ENCODE peak calls at places on chromosomes 13 and 19, in nine cellular contexts. One of them, this sample, is unnamed.

GRCh38 chr13:113647351-113648217 is 10.4 kb downstream of the ATP4B start:
- DNase-seq in Karpas-422: no peak
- DNase-seq in naive thymus-derived CD4-positive, alpha-beta T cell: no peak
- DNase-seq in hepatocyte: peak; percentile 51
- DNase-seq in mucosa of descending colon: peak; percentile 97
- DNase-seq in breast epithelium: peak; percentile 96
- DNase-seq in iPS DF 6.9: no peak
- DNase-seq in MM.1S: no peak
- DNase-seq in CD4-positive, alpha-beta memory T cell: no peak
- DNase-seq in this sample: no peak

GRCh38 chr19:4455742-4456565 is 1.6 kb downstream of the UBXN6 start:
- DNase-seq in Karpas-422: peak; percentile 43
- DNase-seq in naive thymus-derived CD4-positive, alpha-beta T cell: no peak
- DNase-seq in hepatocyte: peak; percentile 79
- DNase-seq in mucosa of descending colon: no peak
- DNase-seq in breast epithelium: no peak
- DNase-seq in iPS DF 6.9: no peak
- DNase-seq in MM.1S: no peak
- DNase-seq in CD4-positive, alpha-beta memory T cell: no peak
- DNase-seq in this sample: no peak

GRCh38 chr13:42107006-42107405 is 58.6 kb downstream of the DGKH start:
- DNase-seq in Karpas-422: no peak
- DNase-seq in naive thymus-derived CD4-positive, alpha-beta T cell: no peak
- DNase-seq in hepatocyte: no peak
- DNase-seq in mucosa of descending colon: no peak
- DNase-seq in breast epithelium: no peak
- DNase-seq in iPS DF 6.9: no peak
- DNase-seq in MM.1S: no peak
- DNase-seq in CD4-positive, alpha-beta memory T cell: no peak
- DNase-seq in this sample: no peak

GRCh38 chr13:48896312-48896711 is 79.4 kb upstream of the FNDC3A start:
- DNase-seq in Karpas-422: peak; percentile 47
- DNase-seq in naive thymus-derived CD4-positive, alpha-beta T cell: no peak
- DNase-seq in hepatocyte: no peak
- DNase-seq in mucosa of descending colon: no peak
- DNase-seq in breast epithelium: no peak
- DNase-seq in iPS DF 6.9: no peak
- DNase-seq in MM.1S: no peak
- DNase-seq in CD4-positive, alpha-beta memory T cell: no peak
- DNase-seq in this sample: no peak

GRCh38 chr13:41634407-41634806 is 177.1 kb downstream of the RGCC start:
- DNase-seq in Karpas-422: no peak
- DNase-seq in naive thymus-derived CD4-positive, alpha-beta T cell: no peak
- DNase-seq in hepatocyte: no peak
- DNase-seq in mucosa of descending colon: no peak
- DNase-seq in breast epithelium: no peak
- DNase-seq in iPS DF 6.9: no peak
- DNase-seq in MM.1S: no peak
- DNase-seq in CD4-positive, alpha-beta memory T cell: no peak
- DNase-seq in this sample: no peak

GRCh38 chr13:101217086-101217485 is 199.2 kb downstream of the NALCN start:
- DNase-seq in Karpas-422: no peak
- DNase-seq in naive thymus-derived CD4-positive, alpha-beta T cell: no peak
- DNase-seq in hepatocyte: no peak
- DNase-seq in mucosa of descending colon: no peak
- DNase-seq in breast epithelium: no peak
- DNase-seq in iPS DF 6.9: no peak
- DNase-seq in MM.1S: no peak
- DNase-seq in CD4-positive, alpha-beta memory T cell: no peak
- DNase-seq in this sample: no peak

GRCh38 chr19:48085904-48086864 is 24.4 kb downstream of the PLA2G4C start:
- DNase-seq in Karpas-422: peak; percentile 64
- DNase-seq in naive thymus-derived CD4-positive, alpha-beta T cell: no peak
- DNase-seq in hepatocyte: no peak
- DNase-seq in mucosa of descending colon: no peak
- DNase-seq in breast epithelium: peak; percentile 27
- DNase-seq in iPS DF 6.9: no peak
- DNase-seq in MM.1S: no peak
- DNase-seq in CD4-positive, alpha-beta memory T cell: no peak
- DNase-seq in this sample: no peak

GRCh38 chr19:49987159-49987698 is 26.3 kb upstream of the SIGLEC11 start:
- DNase-seq in Karpas-422: peak; percentile 100
- DNase-seq in naive thymus-derived CD4-positive, alpha-beta T cell: peak; percentile 80
- DNase-seq in hepatocyte: peak; percentile 95
- DNase-seq in mucosa of descending colon: peak; percentile 97
- DNase-seq in breast epithelium: peak; percentile 85
- DNase-seq in iPS DF 6.9: peak; percentile 94
- DNase-seq in MM.1S: peak; percentile 91
- DNase-seq in CD4-positive, alpha-beta memory T cell: peak; percentile 84
- DNase-seq in this sample: peak; percentile 65

GRCh38 chr19:56958428-56958827 is 117.9 kb upstream of the PEG3 start:
- DNase-seq in Karpas-422: no peak
- DNase-seq in naive thymus-derived CD4-positive, alpha-beta T cell: no peak
- DNase-seq in hepatocyte: no peak
- DNase-seq in mucosa of descending colon: no peak
- DNase-seq in breast epithelium: no peak
- DNase-seq in iPS DF 6.9: no peak
- DNase-seq in MM.1S: no peak
- DNase-seq in CD4-positive, alpha-beta memory T cell: no peak
- DNase-seq in this sample: no peak

GRCh38 chr13:39481493-39481892 is 121.5 kb downstream of the LHFPL6 start:
- DNase-seq in Karpas-422: no peak
- DNase-seq in naive thymus-derived CD4-positive, alpha-beta T cell: no peak
- DNase-seq in hepatocyte: no peak
- DNase-seq in mucosa of descending colon: no peak
- DNase-seq in breast epithelium: no peak
- DNase-seq in iPS DF 6.9: no peak
- DNase-seq in MM.1S: no peak
- DNase-seq in CD4-positive, alpha-beta memory T cell: no peak
- DNase-seq in this sample: no peak

GRCh38 chr13:99614465-99614885 is 113.2 kb downstream of the TM9SF2 start:
- DNase-seq in Karpas-422: peak; percentile 77
- DNase-seq in naive thymus-derived CD4-positive, alpha-beta T cell: peak; percentile 40
- DNase-seq in hepatocyte: peak; percentile 42
- DNase-seq in mucosa of descending colon: peak; percentile 22
- DNase-seq in breast epithelium: no peak
- DNase-seq in iPS DF 6.9: no peak
- DNase-seq in MM.1S: peak; percentile 36
- DNase-seq in CD4-positive, alpha-beta memory T cell: peak; percentile 13
- DNase-seq in this sample: no peak

GRCh38 chr13:39602614-39603366 is at the start of gene LHFPL6:
- DNase-seq in Karpas-422: peak; percentile 58
- DNase-seq in naive thymus-derived CD4-positive, alpha-beta T cell: peak; percentile 27
- DNase-seq in hepatocyte: peak; percentile 87
- DNase-seq in mucosa of descending colon: peak; percentile 72
- DNase-seq in breast epithelium: peak; percentile 77
- DNase-seq in iPS DF 6.9: no peak
- DNase-seq in MM.1S: peak; percentile 27
- DNase-seq in CD4-positive, alpha-beta memory T cell: peak; percentile 45
- DNase-seq in this sample: peak; percentile 5

GRCh38 chr13:27395007-27395510 is 29.4 kb upstream of the GTF3A start:
- DNase-seq in Karpas-422: no peak
- DNase-seq in naive thymus-derived CD4-positive, alpha-beta T cell: no peak
- DNase-seq in hepatocyte: no peak
- DNase-seq in mucosa of descending colon: no peak
- DNase-seq in breast epithelium: no peak
- DNase-seq in iPS DF 6.9: no peak
- DNase-seq in MM.1S: no peak
- DNase-seq in CD4-positive, alpha-beta memory T cell: no peak
- DNase-seq in this sample: no peak

GRCh38 chr13:30020726-30021312 is 170.4 kb upstream of the UBL3 start:
- DNase-seq in Karpas-422: no peak
- DNase-seq in naive thymus-derived CD4-positive, alpha-beta T cell: no peak
- DNase-seq in hepatocyte: no peak
- DNase-seq in mucosa of descending colon: no peak
- DNase-seq in breast epithelium: no peak
- DNase-seq in iPS DF 6.9: no peak
- DNase-seq in MM.1S: no peak
- DNase-seq in CD4-positive, alpha-beta memory T cell: no peak
- DNase-seq in this sample: no peak

GRCh38 chr19:584240-585001 is 5.3 kb upstream of the HCN2 start:
- DNase-seq in Karpas-422: peak; percentile 87
- DNase-seq in naive thymus-derived CD4-positive, alpha-beta T cell: peak; percentile 62
- DNase-seq in hepatocyte: peak; percentile 67
- DNase-seq in mucosa of descending colon: peak; percentile 46
- DNase-seq in breast epithelium: no peak
- DNase-seq in iPS DF 6.9: peak; percentile 68
- DNase-seq in MM.1S: peak; percentile 45
- DNase-seq in CD4-positive, alpha-beta memory T cell: peak; percentile 54
- DNase-seq in this sample: peak; percentile 67

GRCh38 chr19:29683009-29683408 is 17.7 kb downstream of the PLEKHF1 start:
- DNase-seq in Karpas-422: no peak
- DNase-seq in naive thymus-derived CD4-positive, alpha-beta T cell: no peak
- DNase-seq in hepatocyte: no peak
- DNase-seq in mucosa of descending colon: no peak
- DNase-seq in breast epithelium: no peak
- DNase-seq in iPS DF 6.9: no peak
- DNase-seq in MM.1S: no peak
- DNase-seq in CD4-positive, alpha-beta memory T cell: no peak
- DNase-seq in this sample: no peak

DNA sequence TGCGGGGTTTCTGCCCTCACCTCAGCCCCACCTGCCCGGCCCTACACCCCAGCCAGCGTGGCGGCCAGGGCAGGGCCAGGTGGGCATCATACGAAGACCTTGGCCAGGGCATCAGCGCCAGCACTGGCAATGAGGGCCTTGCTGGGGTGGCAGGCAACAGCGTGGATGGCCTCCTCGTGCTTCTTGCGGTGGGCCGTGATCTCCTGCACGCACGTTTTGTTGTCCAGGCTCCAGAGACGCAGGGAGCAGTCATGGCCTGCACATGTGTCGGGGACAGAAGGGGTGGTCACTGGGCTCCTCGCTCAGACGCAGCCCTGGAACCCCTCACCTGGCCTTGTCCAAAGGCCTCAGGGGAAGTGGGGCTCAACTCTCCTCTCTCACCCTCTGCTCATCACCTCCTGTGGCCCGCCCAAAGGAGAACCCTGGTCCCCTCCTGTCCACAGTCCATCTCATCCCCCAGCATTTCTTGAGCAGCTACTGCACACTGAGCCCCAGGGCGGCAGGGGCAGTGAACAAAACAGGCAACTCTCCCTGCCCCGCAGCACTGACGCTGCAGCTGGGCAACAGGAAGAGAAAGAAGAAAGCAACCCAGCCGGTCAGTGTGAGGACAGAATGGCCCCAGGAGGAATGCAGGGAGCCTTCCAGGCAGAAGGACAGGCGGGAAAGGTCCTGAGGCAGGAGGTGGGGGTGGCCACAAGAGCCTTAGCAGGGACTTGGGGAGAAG is 3.8 kb upstream of the PRKD2 start:
- DNase-seq in Karpas-422: no peak
- DNase-seq in naive thymus-derived CD4-positive, alpha-beta T cell: no peak
- DNase-seq in hepatocyte: no peak
- DNase-seq in mucosa of descending colon: no peak
- DNase-seq in breast epithelium: no peak
- DNase-seq in iPS DF 6.9: no peak
- DNase-seq in MM.1S: no peak
- DNase-seq in CD4-positive, alpha-beta memory T cell: no peak
- DNase-seq in this sample: no peak
- H3K4me1 ChIP-seq in Karpas-422: peaks cover 59% of the 10 kb centered on the region
- H3K4me1 ChIP-seq in naive thymus-derived CD4-positive, alpha-beta T cell: peaks cover 20% of the 10 kb centered on the region
- H3K4me1 ChIP-seq in hepatocyte: peaks cover 7% of the 10 kb centered on the region
- H3K4me1 ChIP-seq in mucosa of descending colon: peaks cover 16% of the 10 kb centered on the region
- H3K4me1 ChIP-seq in breast epithelium: no peaks in the 10 kb centered on the region
- H3K4me1 ChIP-seq in iPS DF 6.9: no peaks in the 10 kb centered on the region
- H3K4me1 ChIP-seq in MM.1S: peaks cover 12% of the 10 kb centered on the region
- H3K4me1 ChIP-seq in CD4-positive, alpha-beta memory T cell: peaks cover 24% of the 10 kb centered on the region
- H3K4me1 ChIP-seq in this sample: peaks cover 21% of the 10 kb centered on the region

DNA sequence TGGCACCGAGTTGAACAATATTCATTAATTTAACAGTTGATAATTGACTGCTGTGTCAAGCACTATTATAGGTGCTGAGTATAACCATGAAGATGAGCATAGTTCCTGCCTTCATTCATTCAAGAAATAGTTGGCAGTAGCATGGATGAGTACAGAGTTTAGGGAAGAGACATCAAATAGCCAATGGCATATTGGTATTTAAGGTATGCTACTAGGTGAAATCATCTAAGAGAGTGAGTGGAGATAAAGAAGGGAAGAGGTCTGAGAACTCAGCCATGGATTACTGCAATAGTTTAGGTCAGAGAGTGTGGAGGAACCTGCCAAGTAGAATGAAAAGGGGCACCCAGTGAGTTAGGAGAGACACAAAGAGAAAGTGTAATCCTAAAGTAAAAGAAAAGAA is 4.9 kb upstream of the HTR2A start:
- DNase-seq in Karpas-422: no peak
- DNase-seq in naive thymus-derived CD4-positive, alpha-beta T cell: no peak
- DNase-seq in hepatocyte: no peak
- DNase-seq in mucosa of descending colon: no peak
- DNase-seq in breast epithelium: no peak
- DNase-seq in iPS DF 6.9: no peak
- DNase-seq in MM.1S: no peak
- DNase-seq in CD4-positive, alpha-beta memory T cell: no peak
- DNase-seq in this sample: no peak
- H3K4me1 ChIP-seq in Karpas-422: no peaks in the 10 kb centered on the region
- H3K4me1 ChIP-seq in naive thymus-derived CD4-positive, alpha-beta T cell: no peaks in the 10 kb centered on the region
- H3K4me1 ChIP-seq in hepatocyte: no peaks in the 10 kb centered on the region
- H3K4me1 ChIP-seq in mucosa of descending colon: no peaks in the 10 kb centered on the region
- H3K4me1 ChIP-seq in breast epithelium: no peaks in the 10 kb centered on the region
- H3K4me1 ChIP-seq in iPS DF 6.9: no peaks in the 10 kb centered on the region
- H3K4me1 ChIP-seq in MM.1S: no peaks in the 10 kb centered on the region
- H3K4me1 ChIP-seq in CD4-positive, alpha-beta memory T cell: peaks cover 2% of the 10 kb centered on the region
- H3K4me1 ChIP-seq in this sample: no peaks in the 10 kb centered on the region

GRCh38 chr19:43778651-43779050 is 2.1 kb downstream of the KCNN4 start:
- DNase-seq in Karpas-422: no peak
- DNase-seq in naive thymus-derived CD4-positive, alpha-beta T cell: no peak
- DNase-seq in hepatocyte: no peak
- DNase-seq in mucosa of descending colon: no peak
- DNase-seq in breast epithelium: no peak
- DNase-seq in iPS DF 6.9: no peak
- DNase-seq in MM.1S: no peak
- DNase-seq in CD4-positive, alpha-beta memory T cell: no peak
- DNase-seq in this sample: no peak
- H3K4me1 ChIP-seq in Karpas-422: no peaks in the 10 kb centered on the region
- H3K4me1 ChIP-seq in naive thymus-derived CD4-positive, alpha-beta T cell: peaks cover 46% of the 10 kb centered on the region
- H3K4me1 ChIP-seq in hepatocyte: peaks cover 15% of the 10 kb centered on the region
- H3K4me1 ChIP-seq in mucosa of descending colon: peaks cover 42% of the 10 kb centered on the region
- H3K4me1 ChIP-seq in breast epithelium: no peaks in the 10 kb centered on the region
- H3K4me1 ChIP-seq in iPS DF 6.9: peaks cover 1% of the 10 kb centered on the region
- H3K4me1 ChIP-seq in MM.1S: peaks cover 9% of the 10 kb centered on the region
- H3K4me1 ChIP-seq in CD4-positive, alpha-beta memory T cell: peaks cover 79% of the 10 kb centered on the region
- H3K4me1 ChIP-seq in this sample: peaks cover 61% of the 10 kb centered on the region

DNA sequence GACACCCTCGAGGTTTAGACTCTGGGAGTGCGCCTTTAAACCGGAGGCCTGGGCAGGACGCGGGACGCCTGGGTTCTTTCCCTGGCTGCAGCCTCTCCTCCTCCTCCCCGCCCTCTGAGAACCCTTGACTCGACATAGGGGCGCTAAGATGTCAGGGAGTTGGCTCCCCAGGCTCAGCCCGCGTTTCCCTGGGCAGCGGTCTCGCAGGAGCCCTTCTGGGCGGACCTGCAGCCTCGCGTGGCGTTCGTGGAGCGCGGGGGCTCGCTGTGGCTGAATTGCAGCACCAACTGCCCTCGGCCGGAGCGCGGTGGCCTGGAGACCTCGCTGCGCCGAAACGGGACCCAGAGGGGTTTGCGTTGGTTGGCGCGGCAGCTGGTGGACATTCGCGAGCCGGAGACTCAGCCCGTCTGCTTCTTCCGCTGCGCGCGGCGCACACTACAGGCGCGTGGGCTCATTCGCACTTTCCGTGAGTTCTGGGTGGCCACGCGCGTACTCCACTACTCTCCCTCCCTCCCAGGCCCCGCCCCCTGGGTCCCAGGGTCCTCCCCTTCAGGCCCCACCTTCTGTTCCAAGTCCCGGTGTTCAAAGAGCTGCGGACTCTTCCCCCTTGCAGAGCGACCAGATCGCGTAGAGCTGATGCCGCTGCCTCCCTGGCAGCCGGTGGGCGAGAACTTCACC is 1.3 kb downstream of the ICAM5 start:
- DNase-seq in Karpas-422: no peak
- DNase-seq in naive thymus-derived CD4-positive, alpha-beta T cell: no peak
- DNase-seq in hepatocyte: peak; percentile 58
- DNase-seq in mucosa of descending colon: peak; percentile 66
- DNase-seq in breast epithelium: no peak
- DNase-seq in iPS DF 6.9: no peak
- DNase-seq in MM.1S: peak; percentile 32
- DNase-seq in CD4-positive, alpha-beta memory T cell: peak; percentile 42
- DNase-seq in this sample: peak; percentile 71
- H3K4me1 ChIP-seq in Karpas-422: peaks cover 38% of the 10 kb centered on the region
- H3K4me1 ChIP-seq in naive thymus-derived CD4-positive, alpha-beta T cell: peaks cover 77% of the 10 kb centered on the region
- H3K4me1 ChIP-seq in hepatocyte: peaks cover 46% of the 10 kb centered on the region
- H3K4me1 ChIP-seq in mucosa of descending colon: peaks cover 70% of the 10 kb centered on the region
- H3K4me1 ChIP-seq in breast epithelium: peaks cover 27% of the 10 kb centered on the region
- H3K4me1 ChIP-seq in iPS DF 6.9: peaks cover 7% of the 10 kb centered on the region
- H3K4me1 ChIP-seq in MM.1S: peaks cover 36% of the 10 kb centered on the region
- H3K4me1 ChIP-seq in CD4-positive, alpha-beta memory T cell: peaks cover 92% of the 10 kb centered on the region
- H3K4me1 ChIP-seq in this sample: peaks cover 87% of the 10 kb centered on the region

This sample was measured in CD8-positive, alpha-beta memory T cell.